ENCODE peak calls at places on chromosomes 3 and 15, in ten cellular contexts. One of them, this sample, is unnamed.

GRCh38 chr15:31271706-31272557 is 54.7 kb upstream of the KLF13 start:
- DNase-seq in transverse colon: no peak
- DNase-seq in upper lobe of left lung: no peak
- DNase-seq in stomach: peak; percentile 7
- DNase-seq in HCT116: no peak
- DNase-seq in GM23338: no peak
- DNase-seq in prostate gland: peak; percentile 3
- DNase-seq in H1: no peak
- DNase-seq in suprapubic skin: peak; percentile 47
- DNase-seq in sigmoid colon: peak; percentile 65
- DNase-seq in this sample: peak; percentile 91

GRCh38 chr3:146747928-146748327 is 142.8 kb upstream of the PLSCR5 start:
- DNase-seq in transverse colon: no peak
- DNase-seq in upper lobe of left lung: no peak
- DNase-seq in stomach: no peak
- DNase-seq in HCT116: peak; percentile 4
- DNase-seq in GM23338: peak; percentile 21
- DNase-seq in prostate gland: no peak
- DNase-seq in H1: no peak
- DNase-seq in suprapubic skin: no peak
- DNase-seq in sigmoid colon: no peak
- DNase-seq in this sample: no peak

GRCh38 chr3:72756900-72757299 is 91.3 kb downstream of the SHQ1 start:
- DNase-seq in transverse colon: no peak
- DNase-seq in upper lobe of left lung: no peak
- DNase-seq in stomach: no peak
- DNase-seq in HCT116: no peak
- DNase-seq in GM23338: no peak
- DNase-seq in prostate gland: no peak
- DNase-seq in H1: no peak
- DNase-seq in suprapubic skin: no peak
- DNase-seq in sigmoid colon: no peak
- DNase-seq in this sample: no peak

GRCh38 chr15:29687204-29687768 is 135.0 kb downstream of the TJP1 start:
- DNase-seq in transverse colon: peak; percentile 83
- DNase-seq in upper lobe of left lung: no peak
- DNase-seq in stomach: peak; percentile 79
- DNase-seq in HCT116: no peak
- DNase-seq in GM23338: no peak
- DNase-seq in prostate gland: no peak
- DNase-seq in H1: no peak
- DNase-seq in suprapubic skin: no peak
- DNase-seq in sigmoid colon: no peak
- DNase-seq in this sample: peak; percentile 80

GRCh38 chr3:128784228-128784627 is 58.2 kb downstream of the RAB7A start:
- DNase-seq in transverse colon: no peak
- DNase-seq in upper lobe of left lung: no peak
- DNase-seq in stomach: no peak
- DNase-seq in HCT116: no peak
- DNase-seq in GM23338: peak; percentile 86
- DNase-seq in prostate gland: no peak
- DNase-seq in H1: peak; percentile 39
- DNase-seq in suprapubic skin: no peak
- DNase-seq in sigmoid colon: no peak
- DNase-seq in this sample: no peak

GRCh38 chr15:43383070-43383469 is 12.2 kb downstream of the TUBGCP4 start:
- DNase-seq in transverse colon: no peak
- DNase-seq in upper lobe of left lung: no peak
- DNase-seq in stomach: no peak
- DNase-seq in HCT116: no peak
- DNase-seq in GM23338: no peak
- DNase-seq in prostate gland: no peak
- DNase-seq in H1: no peak
- DNase-seq in suprapubic skin: no peak
- DNase-seq in sigmoid colon: no peak
- DNase-seq in this sample: no peak

GRCh38 chr3:34212671-34213070 is 414.2 kb downstream of the PDCD6IP start:
- DNase-seq in transverse colon: no peak
- DNase-seq in upper lobe of left lung: peak; percentile 74
- DNase-seq in stomach: peak; percentile 71
- DNase-seq in HCT116: no peak
- DNase-seq in GM23338: no peak
- DNase-seq in prostate gland: peak; percentile 60
- DNase-seq in H1: no peak
- DNase-seq in suprapubic skin: no peak
- DNase-seq in sigmoid colon: no peak
- DNase-seq in this sample: no peak

GRCh38 chr3:189967254-189967865 is 153.3 kb downstream of the P3H2 start:
- DNase-seq in transverse colon: no peak
- DNase-seq in upper lobe of left lung: no peak
- DNase-seq in stomach: no peak
- DNase-seq in HCT116: peak; percentile 44
- DNase-seq in GM23338: peak; percentile 88
- DNase-seq in prostate gland: peak; percentile 34
- DNase-seq in H1: no peak
- DNase-seq in suprapubic skin: no peak
- DNase-seq in sigmoid colon: no peak
- DNase-seq in this sample: no peak

GRCh38 chr15:31740203-31740602 is 290.1 kb upstream of the CHRNA7 start:
- DNase-seq in transverse colon: no peak
- DNase-seq in upper lobe of left lung: no peak
- DNase-seq in stomach: no peak
- DNase-seq in HCT116: no peak
- DNase-seq in GM23338: peak; percentile 59
- DNase-seq in prostate gland: no peak
- DNase-seq in H1: peak; percentile 46
- DNase-seq in suprapubic skin: no peak
- DNase-seq in sigmoid colon: no peak
- DNase-seq in this sample: no peak

DNA sequence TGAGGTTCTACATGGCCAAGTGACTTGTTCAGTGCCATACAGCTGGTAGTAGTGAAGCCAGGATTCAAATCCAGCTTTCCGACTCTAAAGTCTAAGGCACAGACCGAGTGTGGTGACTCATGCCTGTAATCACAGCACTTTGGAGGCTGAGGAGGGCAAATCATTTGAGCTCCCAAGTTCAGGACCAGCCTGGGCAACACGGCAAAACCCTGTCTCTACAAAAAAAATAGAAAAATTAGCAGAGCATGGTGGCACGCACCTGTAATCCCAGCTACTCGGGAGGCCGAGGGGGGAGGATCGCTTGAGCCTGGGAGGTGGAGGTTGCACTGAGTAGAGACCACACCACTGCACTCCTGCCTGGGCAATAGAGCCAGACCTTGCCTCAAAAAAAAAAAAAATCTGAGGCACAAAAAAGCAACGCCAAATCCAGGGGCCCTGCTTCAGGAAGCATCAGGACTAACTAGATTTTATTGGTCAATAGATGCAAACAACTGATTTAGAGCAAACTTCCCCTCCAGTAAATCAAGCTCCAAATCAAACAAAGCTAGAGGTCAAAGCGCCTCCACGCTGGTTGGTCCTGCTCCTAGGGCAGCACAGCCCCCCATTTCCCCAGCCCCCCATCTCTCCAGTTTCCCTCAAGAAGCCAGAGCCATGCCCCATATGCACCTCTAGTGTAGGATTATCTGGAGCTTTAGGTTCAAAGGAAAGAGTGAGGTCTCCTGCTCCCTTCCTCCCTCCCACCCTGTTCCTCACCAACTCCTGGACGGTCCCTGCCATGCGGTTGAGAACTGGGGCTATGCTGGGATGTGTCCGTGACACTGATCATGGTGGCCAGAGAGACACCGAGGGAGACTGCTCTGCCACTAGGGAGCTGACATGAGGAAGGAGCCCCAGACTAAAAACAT is 2.9 kb upstream of the TNK2 start:
- DNase-seq in transverse colon: no peak
- DNase-seq in upper lobe of left lung: no peak
- DNase-seq in stomach: no peak
- DNase-seq in HCT116: no peak
- DNase-seq in GM23338: no peak
- DNase-seq in prostate gland: no peak
- DNase-seq in H1: no peak
- DNase-seq in suprapubic skin: no peak
- DNase-seq in sigmoid colon: peak; percentile 26
- DNase-seq in this sample: no peak
- H3K27ac ChIP-seq in transverse colon: no peak overlapping the region
- H3K27ac ChIP-seq in upper lobe of left lung: no peak overlapping the region
- H3K27ac ChIP-seq in stomach: no peak overlapping the region
- H3K27ac ChIP-seq in HCT116: peak overlapping the region; percentile 31
- H3K27ac ChIP-seq in GM23338: no peak overlapping the region
- H3K27ac ChIP-seq in prostate gland: peak overlapping the region; percentile 77
- H3K27ac ChIP-seq in H1: no peak overlapping the region
- H3K27ac ChIP-seq in suprapubic skin: peak overlapping the region; percentile 89
- H3K27ac ChIP-seq in sigmoid colon: no peak overlapping the region
- H3K27ac ChIP-seq in this sample: peak overlapping the region; percentile 76

DNA sequence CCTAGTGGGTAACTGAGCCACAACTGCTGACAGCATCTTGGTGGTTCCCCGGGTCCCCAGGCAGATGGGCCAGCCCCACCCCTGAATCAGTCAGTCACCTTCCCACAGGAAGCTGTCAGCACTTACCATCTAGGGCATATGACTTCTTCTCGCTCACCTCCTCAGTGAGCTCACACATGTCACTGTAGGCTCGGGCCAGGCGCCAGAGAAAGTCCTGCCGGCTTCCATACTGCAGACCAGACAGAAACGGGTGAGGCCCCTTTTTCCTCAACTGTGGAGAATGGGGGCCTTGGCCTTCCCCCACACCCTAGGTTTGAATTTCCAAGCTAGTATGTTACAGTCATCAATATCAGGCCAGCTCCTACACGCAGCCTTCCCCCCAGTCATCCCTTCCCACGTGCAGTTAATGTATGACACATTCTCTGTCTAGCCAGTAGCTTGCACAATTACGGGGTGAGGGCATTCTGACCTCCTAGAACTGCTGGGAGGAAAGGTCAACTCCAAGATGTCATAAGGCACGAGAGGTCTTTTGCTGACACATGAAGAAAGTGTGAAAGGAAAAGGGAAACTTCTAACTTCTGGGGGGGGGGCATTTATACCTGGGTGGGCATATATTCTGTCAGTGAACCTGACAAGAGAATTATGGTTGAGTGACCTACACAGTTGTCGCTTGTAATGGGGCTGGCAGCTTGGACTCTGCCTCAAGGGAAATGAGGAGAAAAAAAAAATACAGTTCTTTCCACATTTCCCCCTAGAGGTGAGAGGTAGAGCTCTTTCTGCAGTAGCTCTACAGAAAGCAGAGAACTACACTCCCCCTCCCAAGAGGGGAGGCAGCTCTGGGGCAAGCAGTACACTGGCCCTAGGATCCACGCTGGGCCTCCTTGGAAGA is 10.9 kb downstream of the RMDN3 start:
- DNase-seq in transverse colon: no peak
- DNase-seq in upper lobe of left lung: peak; percentile 46
- DNase-seq in stomach: no peak
- DNase-seq in HCT116: no peak
- DNase-seq in GM23338: peak; percentile 27
- DNase-seq in prostate gland: no peak
- DNase-seq in H1: no peak
- DNase-seq in suprapubic skin: peak; percentile 48
- DNase-seq in sigmoid colon: peak; percentile 49
- DNase-seq in this sample: no peak
- TF ChIP-seq CTCF in transverse colon: no peak
- TF ChIP-seq CTCF in upper lobe of left lung: no peak
- TF ChIP-seq CTCF in stomach: no peak
- TF ChIP-seq CTCF in HCT116: no peak
- TF ChIP-seq CTCF in GM23338: no peak
- TF ChIP-seq CTCF in prostate gland: no peak
- TF ChIP-seq CTCF in H1: no peak
- TF ChIP-seq CTCF in suprapubic skin: no peak
- TF ChIP-seq CTCF in sigmoid colon: no peak
- TF ChIP-seq CTCF in this sample: no peak

GRCh38 chr3:9396632-9397330 is 634 bp upstream of the SETD5 start:
- DNase-seq in transverse colon: peak; percentile 98
- DNase-seq in upper lobe of left lung: peak; percentile 98
- DNase-seq in stomach: peak; percentile 98
- DNase-seq in HCT116: peak; percentile 98
- DNase-seq in GM23338: peak; percentile 99
- DNase-seq in prostate gland: peak; percentile 98
- DNase-seq in H1: peak; percentile 97
- DNase-seq in suprapubic skin: peak; percentile 100
- DNase-seq in sigmoid colon: peak; percentile 99
- DNase-seq in this sample: peak; percentile 100

GRCh38 chr3:9397911-9398714 is 698 bp downstream of the SETD5 start:
- DNase-seq in transverse colon: peak; percentile 56
- DNase-seq in upper lobe of left lung: peak; percentile 44
- DNase-seq in stomach: peak; percentile 43
- DNase-seq in HCT116: no peak
- DNase-seq in GM23338: peak; percentile 63
- DNase-seq in prostate gland: peak; percentile 51
- DNase-seq in H1: no peak
- DNase-seq in suprapubic skin: peak; percentile 85
- DNase-seq in sigmoid colon: peak; percentile 79
- DNase-seq in this sample: peak; percentile 89

GRCh38 chr3:9395570-9396300 is 1.7 kb upstream of the SETD5 start:
- DNase-seq in transverse colon: no peak
- DNase-seq in upper lobe of left lung: no peak
- DNase-seq in stomach: no peak
- DNase-seq in HCT116: no peak
- DNase-seq in GM23338: no peak
- DNase-seq in prostate gland: peak; percentile 17
- DNase-seq in H1: no peak
- DNase-seq in suprapubic skin: no peak
- DNase-seq in sigmoid colon: no peak
- DNase-seq in this sample: no peak

GRCh38 chr3:9397331-9397910 is at the start of gene SETD5:
- DNase-seq in transverse colon: peak; percentile 99
- DNase-seq in upper lobe of left lung: peak; percentile 98
- DNase-seq in stomach: peak; percentile 99
- DNase-seq in HCT116: peak; percentile 85
- DNase-seq in GM23338: peak; percentile 98
- DNase-seq in prostate gland: peak; percentile 98
- DNase-seq in H1: peak; percentile 75
- DNase-seq in suprapubic skin: peak; percentile 100
- DNase-seq in sigmoid colon: peak; percentile 99
- DNase-seq in this sample: peak; percentile 97

DNA sequence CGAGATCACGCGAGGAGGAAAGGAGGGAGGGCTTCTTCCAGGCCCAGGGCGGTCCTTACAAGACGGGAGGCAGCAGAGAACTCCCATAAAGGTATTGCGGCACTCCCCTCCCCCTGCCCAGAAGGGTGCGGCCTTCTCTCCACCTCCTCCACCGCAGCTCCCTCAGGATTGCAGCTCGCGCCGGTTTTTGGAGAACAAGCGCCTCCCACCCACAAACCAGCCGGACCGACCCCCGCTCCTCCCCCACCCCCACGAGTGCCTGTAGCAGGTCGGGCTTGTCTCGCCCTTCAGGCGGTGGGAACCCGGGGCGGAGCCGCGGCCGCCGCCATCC is 1.1 kb upstream of the SETD5 start:
- DNase-seq in transverse colon: peak; percentile 94
- DNase-seq in upper lobe of left lung: peak; percentile 96
- DNase-seq in stomach: peak; percentile 84
- DNase-seq in HCT116: peak; percentile 93
- DNase-seq in GM23338: peak; percentile 96
- DNase-seq in prostate gland: peak; percentile 94
- DNase-seq in H1: peak; percentile 85
- DNase-seq in suprapubic skin: peak; percentile 94
- DNase-seq in sigmoid colon: peak; percentile 97
- DNase-seq in this sample: peak; percentile 96
- TF ChIP-seq POLR2AphosphoS5 in transverse colon: peak; percentile 54
- TF ChIP-seq POLR2AphosphoS5 in upper lobe of left lung: peak; percentile 53
- TF ChIP-seq POLR2AphosphoS5 in stomach: peak; percentile 65
- TF ChIP-seq POLR2AphosphoS5 in HCT116: peak; percentile 71
- TF ChIP-seq POLR2AphosphoS5 in GM23338: peak; percentile 58
- TF ChIP-seq POLR2AphosphoS5 in prostate gland: peak; percentile 77
- TF ChIP-seq POLR2AphosphoS5 in H1: peak; percentile 88
- TF ChIP-seq POLR2AphosphoS5 in suprapubic skin: no peak
- TF ChIP-seq POLR2AphosphoS5 in sigmoid colon: peak; percentile 68
- TF ChIP-seq POLR2AphosphoS5 in this sample: peak; percentile 1

GRCh38 chr15:66744610-66745279 is 42.7 kb downstream of the SMAD6 start:
- DNase-seq in transverse colon: no peak
- DNase-seq in upper lobe of left lung: no peak
- DNase-seq in stomach: no peak
- DNase-seq in HCT116: no peak
- DNase-seq in GM23338: peak; percentile 26
- DNase-seq in prostate gland: no peak
- DNase-seq in H1: no peak
- DNase-seq in suprapubic skin: no peak
- DNase-seq in sigmoid colon: peak; percentile 32
- DNase-seq in this sample: no peak
- H3K27ac ChIP-seq in transverse colon: peak overlapping the region; percentile 1
- H3K27ac ChIP-seq in upper lobe of left lung: peak overlapping the region; percentile 41
- H3K27ac ChIP-seq in stomach: peak overlapping the region; percentile 84
- H3K27ac ChIP-seq in HCT116: peak overlapping the region; percentile 1
- H3K27ac ChIP-seq in GM23338: peak overlapping the region; percentile 87
- H3K27ac ChIP-seq in prostate gland: no peak overlapping the region
- H3K27ac ChIP-seq in H1: no peak overlapping the region
- H3K27ac ChIP-seq in suprapubic skin: peak overlapping the region; percentile 41
- H3K27ac ChIP-seq in sigmoid colon: no peak overlapping the region
- H3K27ac ChIP-seq in this sample: peak overlapping the region; percentile 70